ENCODE peak calls at places on chromosomes 1 and 21, in ten cellular contexts. E is cardiac muscle cell; P is C1 segment of cervical spinal cord; W is effector memory CD8-positive, alpha-beta T cell; O is foreskin fibroblast; D is right cardiac atrium; K is posterior cingulate gyrus; A is stimulated activated CD8-positive, alpha-beta memory T cell treated with anti-CD3 and anti-CD28 coated beads, Interleukin-2, amount 100 ng/mL, for 48 hours; C is lower lobe of right lung; S is stimulated activated CD4-positive, alpha-beta T cell treated with anti-CD3 and anti-CD28 coated beads, Interleukin-1b, Interleukin-23, amount 100 ng/mL, for 4 hours. J is an unnamed sample.

GRCh38 chr1:117895482-117896114 is 33.8 kb downstream of the GDAP2 start:
- DNase-seq in K (no peak), C (no peak), O (peak), E (peak), S (peak), P (peak), A (peak), W (peak), D (peak), J (peak)

GRCh38 chr21:46641656-46642055 is 6.2 kb downstream of the PRMT2 start:
- DNase-seq in C (no peak), D (no peak), E (no peak), P (no peak), A (no peak), K (no peak), W (no peak), S (no peak), O (no peak), J (no peak)

GRCh38 chr21:42039911-42040351 is 29.8 kb upstream of the ZBTB21 start:
- DNase-seq in O (peak), W (no peak), A (no peak), D (peak), E (no peak), C (peak), S (no peak), K (peak), P (no peak), J (no peak)

GRCh38 chr1:67557731-67558448 is 127.1 kb upstream of the GADD45A start:
- DNase-seq in A (no peak), S (no peak), K (no peak), W (no peak), E (no peak), D (no peak), P (no peak), C (no peak), O (no peak), J (no peak)

GRCh38 chr1:109884242-109884891 is 26.3 kb upstream of the CSF1 start:
- DNase-seq in K (no peak), E (no peak), W (no peak), S (no peak), D (peak), P (no peak), O (no peak), A (no peak), C (no peak), J (no peak)

GRCh38 chr1:55275976-55276375 is 60.8 kb upstream of the USP24 start:
- DNase-seq in O (no peak), K (no peak), A (no peak), D (no peak), S (no peak), E (no peak), C (no peak), P (no peak), W (no peak), J (no peak)

GRCh38 chr1:169648187-169648586 is 18.3 kb upstream of the SELP start:
- DNase-seq in D (no peak), P (no peak), K (no peak), O (no peak), C (no peak), E (no peak), S (no peak), W (no peak), A (no peak), J (no peak)

GRCh38 chr1:94799201-94799600 is 21.0 kb upstream of the SLC44A3 start:
- DNase-seq in W (no peak), P (no peak), O (no peak), S (no peak), C (no peak), E (no peak), D (no peak), A (no peak), K (no peak), J (no peak)

GRCh38 chr1:233863901-233864545 is 40.5 kb upstream of the SLC35F3 start:
- DNase-seq in O (no peak), D (no peak), K (no peak), S (no peak), W (no peak), A (no peak), E (no peak), P (no peak), C (no peak), J (no peak)

GRCh38 chr1:167054946-167055630 is 35.1 kb downstream of the GPA33 start:
- DNase-seq in S (no peak), E (no peak), D (no peak), W (no peak), O (no peak), A (no peak), C (no peak), P (no peak), K (peak), J (no peak)

GRCh38 chr1:51264470-51264869 is 28.4 kb downstream of the RNF11 start:
- DNase-seq in P (no peak), K (no peak), D (no peak), S (no peak), C (no peak), W (no peak), A (no peak), E (no peak), O (peak), J (no peak)

GRCh38 chr1:179012033-179012432 is 13.7 kb upstream of the FAM20B start:
- DNase-seq in D (no peak), E (no peak), P (no peak), S (no peak), K (no peak), W (no peak), A (no peak), C (no peak), O (no peak), J (no peak)

GRCh38 chr1:37556712-37557196 is at the start of gene DNALI1:
- DNase-seq in C (peak), P (peak), S (no peak), D (peak), A (peak), K (peak), O (peak), E (peak), W (peak), J (peak)

GRCh38 chr1:225928186-225929175 is 4.4 kb upstream of the PYCR2 start:
- DNase-seq in K (no peak), A (no peak), W (no peak), S (no peak), D (no peak), E (no peak), O (no peak), C (peak), P (no peak), J (no peak)

GRCh38 chr1:94325379-94326302 is 88.3 kb upstream of the ARHGAP29 start:
- DNase-seq in K (no peak), S (no peak), D (peak), A (no peak), W (no peak), O (peak), C (no peak), P (no peak), E (no peak), J (no peak)